ENCODE peak calls at places on chromosomes 5 and 9, in four cellular contexts. D is H1, L is SK-N-SH, Z is HepG2. Q is an unnamed sample.

GRCh38 chr9:77016526-77017504 is 2.6 kb upstream of the FOXB2 start:
- DNase-seq in D (peak; percentile 73), L (peak; percentile 11), Z (no peak), Q (no peak)

GRCh38 chr9:8514760-8515159 is 715.2 kb upstream of the DMAC1 start:
- DNase-seq in D (no peak), L (no peak), Z (no peak), Q (no peak)

GRCh38 chr9:115884846-115885245 is 268.7 kb upstream of the PAPPA start:
- DNase-seq in D (no peak), L (no peak), Z (no peak), Q (no peak)

GRCh38 chr9:131095666-131096489 is 453 bp upstream of the AIF1L start:
- DNase-seq in D (peak; percentile 88), L (peak; percentile 93), Z (peak; percentile 56), Q (no peak)

GRCh38 chr5:53321073-53321472 is 159.4 kb upstream of the FST start:
- DNase-seq in D (no peak), L (no peak), Z (no peak), Q (no peak)

GRCh38 chr5:177131352-177131710 is 2.2 kb upstream of the NSD1 start:
- DNase-seq in D (peak; percentile 64), L (no peak), Z (no peak), Q (no peak)

GRCh38 chr5:5678909-5679308 is 256.4 kb downstream of the ICE1 start:
- DNase-seq in D (no peak), L (no peak), Z (no peak), Q (no peak)

GRCh38 chr5:104533498-104533897 is 970.9 kb upstream of the NUDT12 start:
- DNase-seq in D (no peak), L (no peak), Z (no peak), Q (no peak)

GRCh38 chr9:94921656-94922055 is 195.2 kb downstream of the AOPEP start:
- DNase-seq in D (no peak), L (no peak), Z (no peak), Q (no peak)

GRCh38 chr9:127741831-127742434 is 6.8 kb upstream of the TOR2A start:
- DNase-seq in D (peak; percentile 96), L (peak; percentile 78), Z (peak; percentile 37), Q (no peak)

GRCh38 chr5:137630972-137631370 is 104.9 kb downstream of the KLHL3 start:
- DNase-seq in D (no peak), L (no peak), Z (no peak), Q (no peak)

GRCh38 chr9:124340219-124341069 is 74.8 kb downstream of the PSMB7 start:
- DNase-seq in D (no peak), L (no peak), Z (no peak), Q (no peak)

GRCh38 chr9:77851862-77852602 is 179.6 kb downstream of the GNAQ start:
- DNase-seq in D (no peak), L (peak; percentile 14), Z (peak; percentile 39), Q (peak; percentile 64)

GRCh38 chr9:103471241-103471640 is 476.1 kb downstream of the CYLC2 start:
- DNase-seq in D (no peak), L (no peak), Z (no peak), Q (no peak)

GRCh38 chr5:135877570-135878155 is 18.0 kb downstream of the IL9 start:
- DNase-seq in D (no peak), L (no peak), Z (no peak), Q (no peak)

GRCh38 chr5:115583474-115583873 is 18.8 kb downstream of the TICAM2 start:
- DNase-seq in D (no peak), L (no peak), Z (no peak), Q (no peak)

GRCh38 chr5:131171276-131171815 is 602 bp downstream of the LYRM7 start:
- DNase-seq in D (no peak), L (no peak), Z (peak; percentile 27), Q (no peak)

GRCh38 chr5:108989761-108990392 is 242.2 kb downstream of the FER start:
- DNase-seq in D (no peak), L (no peak), Z (no peak), Q (no peak)

GRCh38 chr5:140926903-140927573 is 939 bp downstream of the PCDHAC1 start:
- DNase-seq in D (peak; percentile 72), L (no peak), Z (no peak), Q (no peak)

GRCh38 chr9:89806371-89807100 is 201.7 kb downstream of the GADD45G start:
- DNase-seq in D (no peak), L (no peak), Z (no peak), Q (no peak)
- TF ChIP-seq GABPA in D (no peak), L (no peak), Z (no peak), Q (no peak)

DNA sequence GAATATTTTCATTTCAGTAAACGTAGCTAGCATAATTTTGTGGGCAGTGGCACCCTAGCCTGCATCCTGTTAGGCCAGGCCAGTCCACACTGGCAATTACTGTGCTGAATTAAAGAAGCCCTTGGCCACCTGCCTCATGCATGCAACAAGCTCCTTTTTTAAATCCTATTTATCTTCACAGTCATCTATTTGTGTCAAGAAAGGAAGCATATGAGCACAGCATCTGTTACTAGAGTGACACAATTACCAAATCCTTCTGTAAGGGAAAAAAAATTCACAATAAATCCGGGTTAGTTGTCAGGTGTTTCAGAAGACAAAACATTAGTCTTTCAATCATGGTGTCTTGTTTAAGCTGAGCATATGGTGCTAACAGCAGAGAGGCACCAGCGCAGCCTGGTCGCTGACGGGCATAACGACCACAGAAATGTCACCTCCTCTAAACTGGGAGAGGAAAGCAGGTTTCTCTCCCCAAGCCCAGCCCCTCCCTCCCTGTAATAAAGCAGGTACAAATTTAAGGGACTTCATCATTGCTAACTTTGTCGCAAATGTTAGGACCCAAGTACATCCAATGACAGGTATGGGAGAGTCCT is 520.6 kb downstream of the CTNND2 start:
- DNase-seq in D (no peak), L (no peak), Z (no peak), Q (no peak)
- TF ChIP-seq GABPA in D (no peak), L (no peak), Z (no peak), Q (no peak)

GRCh38 chr5:13662646-13663045 is 281.8 kb downstream of the DNAH5 start:
- DNase-seq in D (no peak), L (no peak), Z (no peak), Q (no peak)
- TF ChIP-seq GABPA in D (no peak), L (no peak), Z (no peak), Q (no peak)

DNA sequence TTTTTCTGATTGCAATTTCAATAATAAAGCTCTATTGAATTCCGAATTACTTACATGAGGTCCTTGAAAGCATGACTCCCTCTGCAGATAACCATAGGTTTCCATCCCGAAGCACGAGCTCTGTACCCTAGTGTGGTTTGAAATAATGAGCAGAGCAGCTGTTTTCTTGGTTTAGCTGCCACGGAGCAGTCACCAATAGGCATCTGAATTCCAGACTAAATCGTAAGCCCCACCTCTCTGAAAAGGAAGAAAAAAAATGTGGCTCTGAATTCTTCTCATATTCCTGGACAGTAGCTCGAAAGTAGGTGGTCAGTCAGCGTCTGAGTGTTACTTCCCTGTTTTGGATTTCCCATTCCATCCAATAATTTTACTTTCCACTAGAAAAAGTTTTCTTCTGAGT is 18.6 kb upstream of the GNE start:
- DNase-seq in D (no peak), L (no peak), Z (peak; percentile 6), Q (no peak)
- TF ChIP-seq GABPA in D (no peak), L (no peak), Z (no peak), Q (no peak)

GRCh38 chr5:10856071-10856470 is 95.0 kb upstream of the DAP start:
- DNase-seq in D (no peak), L (no peak), Z (no peak), Q (no peak)
- TF ChIP-seq GABPA in D (no peak), L (no peak), Z (no peak), Q (no peak)

GRCh38 chr5:157216395-157217142 is 35.9 kb downstream of the ITK start:
- DNase-seq in D (no peak), L (no peak), Z (no peak), Q (no peak)

GRCh38 chr5:157219491-157220271 is 39.0 kb downstream of the ITK start:
- DNase-seq in D (no peak), L (no peak), Z (no peak), Q (no peak)

GRCh38 chr5:157215826-157216167 is 35.2 kb downstream of the ITK start:
- DNase-seq in D (no peak), L (no peak), Z (no peak), Q (no peak)

GRCh38 chr5:157215143-157215825 is 34.6 kb downstream of the ITK start:
- DNase-seq in D (no peak), L (no peak), Z (no peak), Q (no peak)

GRCh38 chr5:157217289-157218024 is 36.8 kb downstream of the ITK start:
- DNase-seq in D (no peak), L (no peak), Z (no peak), Q (no peak)
- TF ChIP-seq GABPA in D (no peak), L (no peak), Z (no peak), Q (no peak)

DNA sequence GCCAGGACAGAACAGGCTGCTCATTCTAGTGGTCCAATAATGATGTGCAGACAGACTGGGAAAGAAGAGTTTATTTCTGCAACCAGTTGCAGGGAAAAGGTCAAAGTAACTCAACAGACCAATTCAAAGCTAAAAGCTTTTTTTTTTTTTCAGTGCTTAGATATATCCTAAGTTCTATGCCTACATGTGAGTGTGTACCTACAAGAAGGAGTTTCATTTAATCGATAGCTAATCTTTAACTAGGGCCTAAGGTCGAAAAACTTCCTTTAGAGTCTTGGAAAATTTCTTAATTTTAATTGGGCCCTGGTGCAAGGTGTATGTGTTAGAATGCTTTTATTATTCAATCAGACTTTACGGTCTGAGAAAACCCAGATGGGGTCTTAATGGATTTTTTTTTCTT is 365.2 kb downstream of the MTRR start:
- DNase-seq in D (no peak), L (no peak), Z (no peak), Q (no peak)
- TF ChIP-seq GABPA in D (no peak), L (no peak), Z (no peak), Q (no peak)